ENCODE peak calls at places on chromosomes 4 and X, in nine cellular contexts. D is transverse colon, V is breast epithelium, N is A549, Q is suprapubic skin, M is IMR-90, R is esophagus squamous epithelium, Y is sigmoid colon, C is stomach. J is an unnamed sample.

GRCh38 chrX:53374222-53374820 is 48.1 kb downstream of the SMC1A start:
- DNase-seq in D (no peak), V (no peak), N (no peak), Q (no peak), M (peak; percentile 51), R (no peak), Y (no peak), C (no peak), J (no peak)

GRCh38 chr4:98482847-98483806 is 175.3 kb downstream of the TSPAN5 start:
- DNase-seq in D (no peak), V (no peak), N (peak; percentile 72), Q (no peak), M (peak; percentile 68), R (no peak), Y (no peak), C (no peak), J (no peak)

GRCh38 chr4:185396724-185397402 is at the start of gene ANKRD37:
- DNase-seq in D (peak; percentile 62), V (peak; percentile 63), N (peak; percentile 8), Q (peak; percentile 76), M (peak; percentile 19), R (no peak), Y (no peak), C (peak; percentile 69), J (peak; percentile 67)

GRCh38 chr4:153713840-153714239 is 29.8 kb downstream of the TLR2 start:
- DNase-seq in D (no peak), V (no peak), N (no peak), Q (no peak), M (peak; percentile 1), R (no peak), Y (no peak), C (no peak), J (no peak)

GRCh38 chr4:94603170-94603747 is 151.5 kb downstream of the PDLIM5 start:
- DNase-seq in D (no peak), V (no peak), N (peak; percentile 57), Q (no peak), M (peak; percentile 96), R (no peak), Y (no peak), C (no peak), J (no peak)

GRCh38 chrX:47573334-47574095 is 8.7 kb upstream of the TIMP1 start:
- DNase-seq in D (peak; percentile 47), V (no peak), N (no peak), Q (peak; percentile 58), M (peak; percentile 73), R (no peak), Y (peak; percentile 79), C (no peak), J (no peak)

GRCh38 chr4:37243061-37243460 is 1.5 kb upstream of the NWD2 start:
- DNase-seq in D (peak; percentile 8), V (no peak), N (no peak), Q (no peak), M (no peak), R (no peak), Y (no peak), C (no peak), J (no peak)

GRCh38 chrX:104877504-104877903 is 311.5 kb downstream of the IL1RAPL2 start:
- DNase-seq in D (no peak), V (no peak), N (no peak), Q (no peak), M (no peak), R (no peak), Y (no peak), C (no peak), J (no peak)

GRCh38 chr4:8412288-8412687 is 28.2 kb downstream of the ACOX3 start:
- DNase-seq in D (no peak), V (no peak), N (no peak), Q (no peak), M (no peak), R (no peak), Y (no peak), C (no peak), J (no peak)

GRCh38 chrX:806586-806985 is 176.0 kb downstream of the SHOX start:
- DNase-seq in D (no peak), V (no peak), N (no peak), Q (no peak), M (no peak), R (no peak), Y (no peak), C (no peak), J (no peak)

GRCh38 chr4:178316211-178316610 is 874.0 kb upstream of the AGA start:
- DNase-seq in D (peak; percentile 35), V (no peak), N (no peak), Q (no peak), M (no peak), R (no peak), Y (no peak), C (no peak), J (peak; percentile 68)

GRCh38 chr4:67035501-67035900 is 509.8 kb downstream of the CENPC start:
- DNase-seq in D (no peak), V (no peak), N (peak; percentile 18), Q (no peak), M (no peak), R (no peak), Y (no peak), C (no peak), J (no peak)

GRCh38 chrX:19791562-19791961 is 95.8 kb downstream of the SH3KBP1 start:
- DNase-seq in D (no peak), V (no peak), N (no peak), Q (no peak), M (peak; percentile 25), R (no peak), Y (no peak), C (no peak), J (no peak)

GRCh38 chr4:55321707-55322264 is 24.3 kb upstream of the SRD5A3 start:
- DNase-seq in D (peak; percentile 65), V (peak; percentile 53), N (peak; percentile 73), Q (peak; percentile 76), M (peak; percentile 76), R (no peak), Y (peak; percentile 76), C (peak; percentile 76), J (no peak)

GRCh38 chr4:10589308-10589707 is 95.3 kb downstream of the CLNK start:
- DNase-seq in D (no peak), V (no peak), N (no peak), Q (no peak), M (no peak), R (no peak), Y (no peak), C (no peak), J (no peak)

GRCh38 chr4:105182211-105182610 is 35.5 kb downstream of the TET2 start:
- DNase-seq in D (no peak), V (no peak), N (no peak), Q (no peak), M (peak; percentile 23), R (no peak), Y (no peak), C (no peak), J (no peak)

GRCh38 chr4:105181259-105181658 is 34.6 kb downstream of the TET2 start:
- DNase-seq in D (no peak), V (no peak), N (no peak), Q (no peak), M (no peak), R (no peak), Y (no peak), C (no peak), J (no peak)

GRCh38 chr4:105184316-105184988 is 37.8 kb downstream of the TET2 start:
- DNase-seq in D (no peak), V (no peak), N (no peak), Q (no peak), M (peak; percentile 35), R (no peak), Y (no peak), C (no peak), J (no peak)

GRCh38 chr4:105174098-105174497 is 27.4 kb downstream of the TET2 start:
- DNase-seq in D (no peak), V (no peak), N (no peak), Q (no peak), M (no peak), R (no peak), Y (no peak), C (no peak), J (no peak)

GRCh38 chr4:105179539-105180401 is 33.1 kb downstream of the TET2 start:
- DNase-seq in D (no peak), V (no peak), N (no peak), Q (no peak), M (peak; percentile 32), R (no peak), Y (no peak), C (no peak), J (no peak)
- H3K27ac ChIP-seq in D (no peak overlapping the region), V (no peak overlapping the region), N (no peak overlapping the region), Q (no peak overlapping the region), M (no peak overlapping the region), R (no peak overlapping the region), Y (no peak overlapping the region), C (no peak overlapping the region), J (no peak overlapping the region)

DNA sequence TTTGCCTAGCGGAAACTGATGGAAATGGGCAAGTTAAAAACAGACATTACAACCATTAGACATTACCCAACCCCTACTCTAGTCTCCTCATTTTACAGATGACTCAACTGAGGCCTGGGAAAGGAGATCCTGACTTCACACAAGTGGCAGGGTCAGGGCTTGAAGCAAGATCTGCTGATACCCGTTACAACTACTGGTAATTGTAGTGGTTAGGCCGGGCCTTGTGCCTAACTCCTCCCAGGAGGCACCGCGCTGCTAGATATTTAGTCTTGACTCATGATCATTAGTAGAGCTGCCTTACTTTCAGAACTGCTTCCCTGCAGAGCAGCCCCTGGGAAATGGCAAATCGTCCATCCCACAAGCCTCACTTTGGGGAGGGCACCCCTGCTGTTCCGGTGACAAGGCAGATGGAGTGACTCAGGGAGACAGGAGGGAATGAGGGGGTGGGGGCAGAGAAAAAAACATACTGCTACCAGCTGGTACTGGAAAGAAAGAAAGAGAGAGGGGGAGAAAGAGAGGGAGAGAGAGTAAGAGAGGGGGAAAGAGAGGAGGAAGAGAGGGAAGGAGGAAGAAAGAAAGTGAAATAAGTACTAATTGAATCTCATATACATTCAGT is 12.2 kb downstream of the ARHGEF6 start:
- DNase-seq in D (peak; percentile 37), V (no peak), N (no peak), Q (peak; percentile 68), M (peak; percentile 83), R (no peak), Y (peak; percentile 73), C (no peak), J (peak; percentile 68)
- TF ChIP-seq POLR2A in D (no peak), V (no peak), N (no peak), Q (no peak), M (no peak), R (no peak), Y (no peak), C (no peak), J (no peak)

DNA sequence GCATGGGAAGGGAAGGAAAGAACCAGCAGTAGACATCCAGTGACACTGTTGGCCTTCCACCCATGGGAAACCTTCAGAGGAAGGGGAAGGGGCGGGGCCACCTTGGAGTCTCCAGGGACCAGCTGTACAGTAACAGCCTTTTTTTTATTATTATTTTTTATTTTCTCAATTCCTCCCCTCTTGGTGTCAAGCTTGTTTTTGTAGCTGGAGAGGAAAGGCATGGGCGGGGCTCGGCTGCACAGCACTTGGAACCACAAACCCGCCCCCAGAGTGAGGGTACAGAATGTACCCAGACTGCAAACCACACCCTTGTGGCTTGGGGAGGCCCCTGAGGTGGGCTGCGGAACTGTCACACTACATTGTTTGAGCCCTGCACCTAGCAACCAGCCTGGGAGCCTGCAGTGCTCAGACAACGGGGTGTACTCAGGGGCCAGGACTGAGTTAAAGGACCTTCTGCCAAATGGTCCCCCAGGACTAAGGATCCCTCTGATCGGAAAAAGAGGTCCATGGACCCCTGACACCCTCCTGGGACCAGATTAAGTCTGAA is 45.7 kb downstream of the PRPS1 start:
- DNase-seq in D (peak; percentile 88), V (peak; percentile 92), N (no peak), Q (peak; percentile 96), M (no peak), R (peak; percentile 86), Y (peak; percentile 93), C (peak; percentile 87), J (peak; percentile 97)
- H3K4me1 ChIP-seq in D (peaks cover 4% of the 10 kb centered on the region), V (no peaks in the 10 kb centered on the region), N (peaks cover 40% of the 10 kb centered on the region), Q (peaks cover 36% of the 10 kb centered on the region), M (peaks cover 1% of the 10 kb centered on the region), R (peaks cover 15% of the 10 kb centered on the region), Y (no peaks in the 10 kb centered on the region), C (peaks cover 45% of the 10 kb centered on the region), J (peaks cover 21% of the 10 kb centered on the region)

GRCh38 chr4:113375964-113376666 is 326.7 kb downstream of the ANK2 start:
- DNase-seq in D (no peak), V (no peak), N (no peak), Q (no peak), M (peak; percentile 7), R (no peak), Y (no peak), C (no peak), J (no peak)
- H3K27ac ChIP-seq in D (no peak overlapping the region), V (no peak overlapping the region), N (no peak overlapping the region), Q (no peak overlapping the region), M (no peak overlapping the region), R (no peak overlapping the region), Y (no peak overlapping the region), C (no peak overlapping the region), J (no peak overlapping the region)